ENCODE peak calls at places on chromosomes 16 and 17, in eight cellular contexts. C, I, J, F, G, R, N and E are unnamed samples.

GRCh38 chr17:39699818-39700147 is at the start of gene ERBB2:
- DNase-seq in G (no peak), F (peak; percentile 85), J (no peak), R (peak; percentile 83), I (no peak), C (peak; percentile 83), N (peak; percentile 70), E (no peak)

GRCh38 chr16:73396556-73396955 is 348.6 kb upstream of the ZFHX3 start:
- DNase-seq in I (no peak), F (no peak), C (no peak), N (no peak), R (no peak), J (no peak), G (no peak), E (no peak)

GRCh38 chr16:54116126-54116525 is 170.5 kb downstream of the IRX3 start:
- DNase-seq in I (no peak), G (no peak), J (no peak), F (peak; percentile 35), C (no peak), R (no peak), N (no peak), E (peak; percentile 52)

GRCh38 chr16:67393111-67393789 is at the start of gene TPPP3:
- DNase-seq in J (peak; percentile 28), F (peak; percentile 85), N (peak; percentile 62), R (peak; percentile 93), C (peak; percentile 78), G (peak; percentile 91), I (peak; percentile 10), E (peak; percentile 98)

GRCh38 chr16:4700380-4700996 is 7.1 kb downstream of the NUDT16L1 start:
- DNase-seq in N (no peak), R (no peak), J (no peak), I (no peak), C (no peak), F (no peak), G (no peak), E (no peak)

GRCh38 chr17:5883775-5884665 is 186.2 kb upstream of the WSCD1 start:
- DNase-seq in F (no peak), N (no peak), C (peak; percentile 15), G (no peak), J (no peak), I (no peak), R (no peak), E (no peak)

GRCh38 chr16:10536814-10537389 is 43.5 kb downstream of the EMP2 start:
- DNase-seq in N (no peak), R (no peak), I (peak; percentile 58), J (no peak), F (no peak), C (no peak), G (no peak), E (no peak)

GRCh38 chr17:81027591-81028505 is 7.1 kb upstream of the BAIAP2 start:
- DNase-seq in N (no peak), J (no peak), F (no peak), R (peak; percentile 66), C (no peak), G (peak; percentile 62), I (no peak), E (peak; percentile 68)

GRCh38 chr17:4881761-4882555 is 17.4 kb upstream of the C17orf107 start:
- DNase-seq in J (peak; percentile 73), C (peak; percentile 31), N (peak; percentile 5), I (peak; percentile 70), G (peak; percentile 71), F (peak; percentile 46), R (peak; percentile 76), E (peak; percentile 76)

GRCh38 chr17:42413464-42414040 is 9.5 kb downstream of the CAVIN1 start:
- DNase-seq in N (no peak), F (peak; percentile 33), C (no peak), G (no peak), R (no peak), I (no peak), J (no peak), E (no peak)

GRCh38 chr17:50459756-50460155 is 8.9 kb downstream of the CHAD start:
- DNase-seq in G (no peak), J (no peak), I (no peak), F (no peak), N (no peak), C (no peak), R (no peak), E (no peak)

GRCh38 chr17:74962622-74963394 is 9.8 kb downstream of the HID1 start:
- DNase-seq in F (no peak), N (no peak), J (no peak), C (no peak), G (no peak), I (no peak), R (no peak), E (no peak)

GRCh38 chr17:64531955-64532371 is 25.2 kb downstream of the CEP95 start:
- DNase-seq in N (no peak), G (no peak), J (no peak), F (no peak), I (no peak), R (no peak), C (no peak), E (no peak)

GRCh38 chr17:7883781-7884386 is 4.7 kb upstream of the CHD3 start:
- DNase-seq in G (no peak), J (peak; percentile 28), I (peak; percentile 54), F (peak; percentile 43), N (no peak), R (no peak), C (peak; percentile 52), E (peak; percentile 55)

GRCh38 chr17:19237389-19238166 is 412 bp downstream of the EPN2 start:
- DNase-seq in C (peak; percentile 52), R (peak; percentile 82), F (no peak), J (peak; percentile 10), N (peak; percentile 29), I (peak; percentile 29), G (peak; percentile 57), E (peak; percentile 78)